ENCODE peak calls at places on chromosome 13, in eight cellular contexts. One of them, this sample, is unnamed. For H3K36me3, the result is how much of the 10 kb centered on the place peaks cover.

GRCh38 chr13:42680748-42681147 is 100.6 kb upstream of the FAM216B start:
- DNase-seq in neuronal stem cell: no peak
- DNase-seq in left ventricle myocardium inferior: no peak
- DNase-seq in brain microvascular endothelial cell: no peak
- DNase-seq in tibial artery: no peak
- DNase-seq in ovary: no peak
- DNase-seq in heart right ventricle: no peak
- DNase-seq in cardiac muscle cell: no peak
- DNase-seq in this sample: no peak

GRCh38 chr13:73967397-73968165 is 166.6 kb downstream of the KLF12 start:
- DNase-seq in neuronal stem cell: no peak
- DNase-seq in left ventricle myocardium inferior: no peak
- DNase-seq in cardiac muscle cell: no peak
- DNase-seq in ovary: no peak
- DNase-seq in brain microvascular endothelial cell: no peak
- DNase-seq in heart right ventricle: no peak
- DNase-seq in tibial artery: no peak
- DNase-seq in this sample: no peak

GRCh38 chr13:34347784-34348573 is 530.0 kb downstream of the RFC3 start:
- DNase-seq in ovary: no peak
- DNase-seq in tibial artery: no peak
- DNase-seq in cardiac muscle cell: no peak
- DNase-seq in brain microvascular endothelial cell: no peak
- DNase-seq in neuronal stem cell: no peak
- DNase-seq in heart right ventricle: no peak
- DNase-seq in left ventricle myocardium inferior: no peak
- DNase-seq in this sample: no peak

GRCh38 chr13:80361883-80362327 is 21.0 kb upstream of the SPRY2 start:
- DNase-seq in neuronal stem cell: peak
- DNase-seq in tibial artery: no peak
- DNase-seq in heart right ventricle: no peak
- DNase-seq in left ventricle myocardium inferior: no peak
- DNase-seq in brain microvascular endothelial cell: peak
- DNase-seq in cardiac muscle cell: peak
- DNase-seq in ovary: no peak
- DNase-seq in this sample: no peak

GRCh38 chr13:95235199-95235726 is 66.0 kb downstream of the ABCC4 start:
- DNase-seq in cardiac muscle cell: no peak
- DNase-seq in tibial artery: no peak
- DNase-seq in neuronal stem cell: no peak
- DNase-seq in ovary: no peak
- DNase-seq in left ventricle myocardium inferior: no peak
- DNase-seq in heart right ventricle: no peak
- DNase-seq in brain microvascular endothelial cell: no peak
- DNase-seq in this sample: no peak

GRCh38 chr13:34179481-34179880 is 361.5 kb downstream of the RFC3 start:
- DNase-seq in neuronal stem cell: no peak
- DNase-seq in ovary: no peak
- DNase-seq in cardiac muscle cell: peak
- DNase-seq in brain microvascular endothelial cell: no peak
- DNase-seq in left ventricle myocardium inferior: no peak
- DNase-seq in heart right ventricle: no peak
- DNase-seq in tibial artery: no peak
- DNase-seq in this sample: no peak

GRCh38 chr13:95176611-95177259 is 124.5 kb downstream of the ABCC4 start:
- DNase-seq in brain microvascular endothelial cell: no peak
- DNase-seq in neuronal stem cell: no peak
- DNase-seq in cardiac muscle cell: no peak
- DNase-seq in ovary: no peak
- DNase-seq in tibial artery: no peak
- DNase-seq in left ventricle myocardium inferior: no peak
- DNase-seq in heart right ventricle: no peak
- DNase-seq in this sample: no peak

GRCh38 chr13:93535256-93535655 is 308.6 kb downstream of the GPC6 start:
- DNase-seq in cardiac muscle cell: no peak
- DNase-seq in neuronal stem cell: no peak
- DNase-seq in ovary: no peak
- DNase-seq in brain microvascular endothelial cell: peak
- DNase-seq in heart right ventricle: no peak
- DNase-seq in tibial artery: no peak
- DNase-seq in left ventricle myocardium inferior: no peak
- DNase-seq in this sample: no peak

GRCh38 chr13:93045836-93046235 is 180.8 kb upstream of the GPC6 start:
- DNase-seq in left ventricle myocardium inferior: no peak
- DNase-seq in neuronal stem cell: no peak
- DNase-seq in cardiac muscle cell: no peak
- DNase-seq in ovary: no peak
- DNase-seq in heart right ventricle: no peak
- DNase-seq in tibial artery: no peak
- DNase-seq in brain microvascular endothelial cell: peak
- DNase-seq in this sample: no peak

GRCh38 chr13:96677029-96677428 is 317.2 kb downstream of the OXGR1 start:
- DNase-seq in neuronal stem cell: no peak
- DNase-seq in tibial artery: no peak
- DNase-seq in ovary: no peak
- DNase-seq in left ventricle myocardium inferior: no peak
- DNase-seq in brain microvascular endothelial cell: no peak
- DNase-seq in heart right ventricle: no peak
- DNase-seq in cardiac muscle cell: no peak
- DNase-seq in this sample: no peak

GRCh38 chr13:60164490-60164889 is 762 bp upstream of the DIAPH3 start:
- DNase-seq in heart right ventricle: no peak
- DNase-seq in neuronal stem cell: no peak
- DNase-seq in cardiac muscle cell: no peak
- DNase-seq in tibial artery: no peak
- DNase-seq in left ventricle myocardium inferior: no peak
- DNase-seq in ovary: no peak
- DNase-seq in brain microvascular endothelial cell: no peak
- DNase-seq in this sample: no peak

GRCh38 chr13:33128134-33128533 is 111.9 kb downstream of the KL start:
- DNase-seq in left ventricle myocardium inferior: no peak
- DNase-seq in heart right ventricle: no peak
- DNase-seq in ovary: no peak
- DNase-seq in neuronal stem cell: no peak
- DNase-seq in cardiac muscle cell: no peak
- DNase-seq in brain microvascular endothelial cell: no peak
- DNase-seq in tibial artery: no peak
- DNase-seq in this sample: no peak

DNA sequence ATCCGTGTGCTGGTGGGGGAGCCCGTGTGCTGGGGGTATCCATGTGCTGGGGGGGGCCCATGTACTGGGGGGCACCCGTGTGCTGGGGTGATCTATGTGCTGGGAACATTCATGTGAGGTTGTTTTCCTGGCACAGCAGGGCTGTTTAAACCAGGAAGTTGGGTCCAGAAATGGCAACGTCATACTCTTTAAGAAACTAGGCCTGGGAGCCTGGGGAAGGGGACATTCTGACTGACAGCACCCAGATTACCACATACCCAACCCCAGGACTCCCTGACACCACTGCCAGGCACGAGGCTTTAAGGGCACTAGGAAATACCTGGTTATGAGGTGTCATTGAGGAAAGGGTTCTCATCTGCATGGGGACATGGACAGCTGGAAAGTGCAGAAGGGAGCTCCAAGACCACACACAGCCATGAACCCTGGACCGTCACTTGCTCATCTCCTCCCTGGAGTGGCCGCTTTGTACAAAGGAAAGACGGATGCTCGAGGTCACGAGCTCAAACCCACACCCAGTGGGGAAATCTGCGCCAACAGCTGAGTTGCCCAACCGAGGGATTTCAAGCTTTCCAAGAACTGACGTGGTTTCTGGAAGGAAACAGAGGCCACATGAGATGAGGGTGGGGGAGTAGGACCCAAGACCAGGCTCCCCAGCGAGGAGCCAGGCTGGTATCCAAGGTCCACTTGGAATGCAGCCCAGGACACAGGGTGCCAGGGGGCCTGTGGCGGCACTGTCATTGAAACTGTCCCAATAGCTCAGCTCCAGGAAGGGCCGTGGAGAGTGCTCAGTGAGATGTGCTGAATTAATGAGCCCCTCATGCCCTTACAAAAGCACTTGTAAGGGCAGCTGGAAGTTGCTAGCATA is 40.9 kb downstream of the RAB20 start:
- DNase-seq in left ventricle myocardium inferior: peak
- DNase-seq in brain microvascular endothelial cell: peak
- DNase-seq in cardiac muscle cell: no peak
- DNase-seq in neuronal stem cell: no peak
- DNase-seq in heart right ventricle: peak
- DNase-seq in ovary: peak
- DNase-seq in tibial artery: peak
- DNase-seq in this sample: peak
- H3K4me3 ChIP-seq in left ventricle myocardium inferior: no peak
- H3K4me3 ChIP-seq in brain microvascular endothelial cell: no peak
- H3K4me3 ChIP-seq in cardiac muscle cell: no peak
- H3K4me3 ChIP-seq in neuronal stem cell: no peak
- H3K4me3 ChIP-seq in heart right ventricle: no peak
- H3K4me3 ChIP-seq in ovary: no peak
- H3K4me3 ChIP-seq in tibial artery: no peak
- H3K4me3 ChIP-seq in this sample: no peak

GRCh38 chr13:44906230-44906629 is 83.0 kb downstream of the NUFIP1 start:
- DNase-seq in ovary: no peak
- DNase-seq in left ventricle myocardium inferior: no peak
- DNase-seq in brain microvascular endothelial cell: no peak
- DNase-seq in tibial artery: no peak
- DNase-seq in cardiac muscle cell: no peak
- DNase-seq in neuronal stem cell: no peak
- DNase-seq in heart right ventricle: no peak
- DNase-seq in this sample: peak

GRCh38 chr13:44904982-44905381 is 84.3 kb downstream of the NUFIP1 start:
- DNase-seq in heart right ventricle: peak
- DNase-seq in neuronal stem cell: no peak
- DNase-seq in left ventricle myocardium inferior: peak
- DNase-seq in tibial artery: no peak
- DNase-seq in ovary: peak
- DNase-seq in brain microvascular endothelial cell: peak
- DNase-seq in cardiac muscle cell: no peak
- DNase-seq in this sample: peak

GRCh38 chr13:44903596-44903995 is 85.7 kb downstream of the NUFIP1 start:
- DNase-seq in ovary: peak
- DNase-seq in brain microvascular endothelial cell: peak
- DNase-seq in heart right ventricle: peak
- DNase-seq in neuronal stem cell: no peak
- DNase-seq in tibial artery: peak
- DNase-seq in cardiac muscle cell: no peak
- DNase-seq in left ventricle myocardium inferior: peak
- DNase-seq in this sample: peak

GRCh38 chr13:44899967-44900366 is 89.3 kb downstream of the NUFIP1 start:
- DNase-seq in heart right ventricle: no peak
- DNase-seq in neuronal stem cell: no peak
- DNase-seq in cardiac muscle cell: no peak
- DNase-seq in ovary: no peak
- DNase-seq in left ventricle myocardium inferior: no peak
- DNase-seq in tibial artery: no peak
- DNase-seq in brain microvascular endothelial cell: no peak
- DNase-seq in this sample: no peak

DNA sequence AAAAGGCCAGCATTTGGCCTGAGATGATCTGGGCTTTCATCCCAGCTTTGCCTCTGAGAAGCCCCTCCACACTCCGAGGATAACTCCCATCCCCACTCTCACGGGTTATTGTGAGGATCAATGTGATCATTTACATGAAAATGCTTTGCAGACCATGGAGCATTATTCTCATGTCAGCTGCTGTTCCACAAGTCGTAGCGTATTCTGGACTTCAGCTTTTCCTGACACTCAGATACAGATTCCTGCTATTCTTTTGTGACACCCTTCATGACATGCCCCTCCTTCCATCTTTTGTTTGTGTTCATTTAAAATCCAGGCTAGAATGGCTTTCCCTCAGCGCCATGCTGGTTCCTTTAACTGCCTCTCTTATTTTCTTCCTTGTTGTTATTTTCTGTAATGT is 86.5 kb downstream of the NUFIP1 start:
- DNase-seq in tibial artery: no peak
- DNase-seq in brain microvascular endothelial cell: no peak
- DNase-seq in left ventricle myocardium inferior: no peak
- DNase-seq in cardiac muscle cell: no peak
- DNase-seq in heart right ventricle: no peak
- DNase-seq in ovary: no peak
- DNase-seq in neuronal stem cell: no peak
- DNase-seq in this sample: no peak
- H3K27ac ChIP-seq in tibial artery: peak
- H3K27ac ChIP-seq in brain microvascular endothelial cell: no peak
- H3K27ac ChIP-seq in left ventricle myocardium inferior: peak
- H3K27ac ChIP-seq in cardiac muscle cell: no peak
- H3K27ac ChIP-seq in heart right ventricle: no peak
- H3K27ac ChIP-seq in ovary: no peak
- H3K27ac ChIP-seq in neuronal stem cell: no peak
- H3K27ac ChIP-seq in this sample: peak

DNA sequence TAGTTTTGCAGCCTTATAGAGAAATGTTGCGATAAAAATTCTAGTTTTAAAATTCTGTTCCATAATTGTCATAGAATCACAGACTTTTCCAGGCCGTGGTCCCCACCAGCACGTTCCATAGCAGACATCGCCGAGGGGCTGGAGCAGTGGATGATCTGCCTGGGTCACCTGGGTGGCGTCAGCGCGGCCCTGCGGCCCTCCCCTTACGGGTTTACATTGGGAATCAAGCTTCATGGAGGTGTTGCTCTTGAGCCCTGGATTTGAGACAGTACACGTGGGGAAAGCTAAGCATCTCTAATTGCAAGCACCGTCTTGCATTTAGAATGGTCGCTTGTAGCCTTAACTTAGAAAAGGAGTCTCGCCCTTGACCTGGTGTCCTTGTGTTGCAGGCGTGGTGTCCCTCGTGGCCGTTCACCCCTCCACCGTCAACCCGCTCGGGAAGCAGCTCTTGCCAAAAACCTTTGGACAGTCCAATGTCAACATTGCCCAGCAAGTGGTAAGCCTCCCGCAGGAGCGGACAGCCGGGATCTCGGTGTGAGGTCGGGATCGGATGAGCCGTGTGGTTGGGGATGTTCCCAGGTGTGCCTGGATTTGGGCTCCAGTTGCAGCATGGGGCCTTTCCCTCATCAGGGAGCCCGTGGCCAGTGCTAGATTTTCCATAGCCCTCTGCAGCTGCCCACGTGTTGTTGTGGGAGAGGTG is 35.1 kb downstream of the ATP4B start:
- DNase-seq in ovary: peak
- DNase-seq in neuronal stem cell: no peak
- DNase-seq in brain microvascular endothelial cell: no peak
- DNase-seq in cardiac muscle cell: no peak
- DNase-seq in heart right ventricle: no peak
- DNase-seq in tibial artery: no peak
- DNase-seq in left ventricle myocardium inferior: peak
- DNase-seq in this sample: no peak
- H3K36me3 ChIP-seq in ovary: under half
- H3K36me3 ChIP-seq in neuronal stem cell: under half
- H3K36me3 ChIP-seq in brain microvascular endothelial cell: under half
- H3K36me3 ChIP-seq in cardiac muscle cell: under half
- H3K36me3 ChIP-seq in heart right ventricle: under half
- H3K36me3 ChIP-seq in tibial artery: under half
- H3K36me3 ChIP-seq in left ventricle myocardium inferior: under half
- H3K36me3 ChIP-seq in this sample: under half

DNA sequence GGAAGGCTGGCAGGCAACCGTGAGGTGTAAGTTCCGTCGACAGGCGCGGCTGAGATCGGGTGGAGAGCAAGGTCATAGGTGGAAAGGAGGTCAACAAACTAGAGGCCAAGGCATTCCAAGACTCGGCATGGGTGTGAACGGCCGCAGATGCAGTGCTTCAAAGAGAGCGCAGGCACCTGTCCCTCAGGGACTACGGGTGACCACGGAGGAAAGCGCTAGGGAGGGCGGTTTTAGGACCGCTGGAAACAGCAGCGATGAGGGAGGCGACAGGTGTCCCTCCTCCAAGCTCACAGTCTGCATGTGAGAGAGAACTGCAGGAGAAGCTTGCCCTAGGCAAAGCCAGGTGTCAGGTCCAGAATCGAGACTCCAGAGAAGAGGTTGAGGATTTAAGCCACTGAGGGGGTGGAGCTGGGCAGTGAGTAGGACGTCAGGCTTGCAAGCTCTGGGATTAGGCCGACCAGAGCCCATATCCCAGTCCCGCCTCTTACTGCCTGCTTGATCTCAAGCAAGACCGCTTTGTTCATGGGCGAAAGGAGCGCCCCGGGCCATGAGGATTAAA is 1.6 kb upstream of the MLNR start:
- DNase-seq in neuronal stem cell: peak
- DNase-seq in heart right ventricle: no peak
- DNase-seq in ovary: no peak
- DNase-seq in brain microvascular endothelial cell: no peak
- DNase-seq in cardiac muscle cell: peak
- DNase-seq in tibial artery: no peak
- DNase-seq in left ventricle myocardium inferior: no peak
- DNase-seq in this sample: no peak
- H3K4me3 ChIP-seq in neuronal stem cell: no peak
- H3K4me3 ChIP-seq in heart right ventricle: no peak
- H3K4me3 ChIP-seq in ovary: no peak
- H3K4me3 ChIP-seq in brain microvascular endothelial cell: no peak
- H3K4me3 ChIP-seq in cardiac muscle cell: peak
- H3K4me3 ChIP-seq in tibial artery: no peak
- H3K4me3 ChIP-seq in left ventricle myocardium inferior: no peak
- H3K4me3 ChIP-seq in this sample: no peak

This sample was measured in adrenal gland.